ENCODE peak calls at places on chromosomes 11 and 22, in seven cellular contexts. Y is H9, J is glutamatergic neuron, B is coronary artery, C is bronchial epithelial cell, E is ovary, L is RWPE1. N is an unnamed sample.
A peak's percentile ranks its signal among the peaks of the same experiment; 100 is the strongest.

GRCh38 chr22:46287873-46288751 is 8.6 kb upstream of the GTSE1 start:
- DNase-seq in E (no peak), L (no peak), B (no peak), Y (no peak), J (no peak), C (no peak), N (peak; percentile 91)

GRCh38 chr22:37636186-37636948 is 3.1 kb upstream of the SH3BP1 start:
- DNase-seq in C (no peak), L (no peak), Y (no peak), E (peak; percentile 37), B (no peak), J (no peak), N (no peak)

GRCh38 chr11:55655096-55655495 is 6.9 kb upstream of the OR4C6 start:
- DNase-seq in E (no peak), C (peak; percentile 12), B (no peak), Y (no peak), J (no peak), L (no peak), N (no peak)

GRCh38 chr22:37292641-37293040 is 10.3 kb downstream of the CYTH4 start:
- DNase-seq in Y (no peak), E (no peak), B (no peak), J (no peak), L (no peak), C (no peak), N (no peak)

GRCh38 chr22:26580240-26580962 is 9.5 kb downstream of the TPST2 start:
- DNase-seq in Y (peak; percentile 67), B (no peak), C (no peak), J (no peak), L (no peak), E (no peak), N (no peak)

GRCh38 chr11:111370902-111371578 is 8.0 kb downstream of the POU2AF1 start:
- DNase-seq in J (no peak), Y (no peak), B (no peak), E (no peak), C (peak; percentile 88), L (no peak), N (no peak)

GRCh38 chr11:114085965-114086364 is 26.5 kb downstream of the ZBTB16 start:
- DNase-seq in L (no peak), B (no peak), Y (no peak), E (no peak), C (peak; percentile 2), J (no peak), N (no peak)

GRCh38 chr11:118398797-118399564 is 2.4 kb upstream of the ATP5MG start:
- DNase-seq in C (peak; percentile 46), J (no peak), L (no peak), B (no peak), E (no peak), Y (no peak), N (peak; percentile 20)

GRCh38 chr22:41445171-41446056 is 1.2 kb downstream of the TOB2 start:
- DNase-seq in Y (peak; percentile 45), L (no peak), C (peak; percentile 22), E (peak; percentile 57), J (no peak), B (no peak), N (peak; percentile 26)

GRCh38 chr22:28477556-28477955 is 202.1 kb downstream of the TTC28 start:
- DNase-seq in J (no peak), E (no peak), C (peak; percentile 81), Y (no peak), L (peak; percentile 4), B (no peak), N (no peak)

GRCh38 chr11:9061807-9062206 is 29.6 kb downstream of the SCUBE2 start:
- DNase-seq in J (no peak), E (no peak), B (no peak), L (no peak), Y (no peak), C (no peak), N (no peak)

DNA sequence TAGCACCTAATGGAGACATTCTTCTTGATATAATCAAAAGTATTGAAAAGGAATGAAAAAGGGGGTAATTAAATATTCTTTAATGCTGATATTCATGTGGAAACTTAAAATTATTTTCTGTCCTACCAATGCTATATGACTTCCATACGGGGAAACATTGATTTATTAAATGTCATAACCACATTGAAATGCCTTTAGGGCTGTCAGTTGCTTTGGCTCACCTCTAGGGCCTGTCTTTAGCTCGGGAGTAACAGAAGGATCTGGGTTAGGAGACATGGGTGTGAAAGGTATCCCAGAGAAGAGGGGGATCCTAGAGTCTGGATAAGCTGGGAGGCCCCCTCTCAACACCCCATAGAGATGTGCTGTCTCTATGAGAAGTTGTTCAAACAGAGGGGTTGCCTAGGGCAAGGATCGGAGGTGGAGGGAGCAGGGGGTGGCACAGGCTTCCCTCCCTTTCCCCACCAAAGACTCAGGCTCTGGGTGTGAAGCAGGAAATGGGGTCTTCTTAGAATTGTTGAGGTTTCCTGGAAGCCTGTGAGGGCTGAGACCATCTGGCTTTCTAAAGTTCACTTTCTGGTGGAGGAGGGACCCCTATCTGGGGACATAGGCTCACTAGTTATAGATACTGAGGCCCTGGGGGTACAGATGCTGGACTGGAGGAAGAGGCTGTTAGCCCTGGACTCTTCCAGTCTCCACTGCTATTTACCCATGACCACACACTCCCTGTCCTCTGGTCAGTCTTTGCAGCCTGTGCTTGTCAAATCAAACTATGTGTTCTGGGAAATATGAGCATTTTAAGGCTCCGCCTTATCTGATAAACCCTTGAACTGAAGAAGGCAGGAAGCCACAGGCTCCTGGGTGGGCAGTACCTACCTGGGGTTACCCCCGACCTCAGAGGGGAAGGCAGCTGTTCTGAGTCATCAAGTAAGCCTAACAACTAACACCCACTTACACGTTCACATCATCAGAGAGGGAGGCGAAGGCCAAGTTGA is 55.8 kb upstream of the RRAS2 start:
- DNase-seq in Y (no peak), L (no peak), B (no peak), J (no peak), E (no peak), C (peak; percentile 50), N (peak; percentile 39)
- TF ChIP-seq CTCF in Y (peak; percentile 49), L (no peak), B (no peak), J (no peak), E (no peak), C (peak; percentile 3), N (no peak)

GRCh38 chr11:102254047-102254446 is 63.2 kb upstream of the BIRC3 start:
- DNase-seq in C (no peak), J (no peak), L (no peak), Y (peak; percentile 47), B (no peak), E (no peak), N (no peak)
- TF ChIP-seq CTCF in C (no peak), J (no peak), L (no peak), Y (peak; percentile 66), B (no peak), E (no peak), N (no peak)

GRCh38 chr11:64339319-64339718 is 685 bp upstream of the CCDC88B start:
- DNase-seq in L (no peak), J (no peak), E (no peak), B (no peak), Y (no peak), C (no peak), N (no peak)

GRCh38 chr11:64341429-64341828 is 1.4 kb downstream of the CCDC88B start:
- DNase-seq in L (no peak), B (peak; percentile 68), E (no peak), Y (no peak), J (no peak), C (no peak), N (no peak)

GRCh38 chr11:64341851-64342791 is 2.1 kb downstream of the CCDC88B start:
- DNase-seq in B (peak; percentile 91), J (peak; percentile 94), Y (peak; percentile 96), L (peak; percentile 88), C (peak; percentile 81), E (peak; percentile 90), N (peak; percentile 97)

GRCh38 chr11:64339754-64340408 is at the start of gene CCDC88B:
- DNase-seq in E (no peak), J (no peak), B (peak; percentile 75), Y (no peak), C (no peak), L (no peak), N (peak; percentile 89)

GRCh38 chr11:64340671-64341335 is 799 bp downstream of the CCDC88B start:
- DNase-seq in B (peak; percentile 71), J (peak; percentile 81), C (no peak), E (peak; percentile 69), L (no peak), Y (peak; percentile 93), N (peak; percentile 90)
- TF ChIP-seq CTCF in B (no peak), J (no peak), C (peak; percentile 3), E (no peak), L (no peak), Y (peak; percentile 63), N (no peak)

DNA sequence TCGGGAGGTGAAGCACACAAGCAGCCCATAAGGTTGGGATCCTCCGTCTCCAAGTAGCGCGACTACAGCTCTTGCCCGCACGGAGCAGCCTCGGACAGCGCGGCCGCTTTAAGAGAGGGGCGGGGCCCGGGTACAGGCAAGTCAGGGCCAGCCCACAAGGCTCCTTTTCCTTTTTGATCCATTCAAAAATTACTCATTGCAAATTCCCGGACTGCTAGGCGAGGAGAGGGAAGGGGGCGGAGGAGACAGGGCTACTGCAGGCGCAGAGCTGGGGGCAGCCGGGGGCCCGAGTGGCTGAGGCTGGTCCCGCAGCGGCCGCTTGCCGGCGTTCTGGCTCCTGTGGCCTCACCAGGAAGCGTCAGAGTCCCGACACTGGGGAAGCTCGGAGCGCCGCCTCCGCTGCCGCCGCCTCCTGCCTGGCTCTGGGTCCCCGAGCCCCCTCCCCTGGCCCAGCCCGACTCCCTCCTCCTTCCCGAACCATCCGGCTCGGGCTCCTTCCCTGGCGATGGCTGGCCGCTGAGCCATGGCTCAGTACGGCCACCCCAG is at the start of gene UBASH3B:
- DNase-seq in Y (peak; percentile 91), B (peak; percentile 82), L (peak; percentile 86), J (peak; percentile 83), C (peak; percentile 88), E (peak; percentile 62), N (peak; percentile 79)
- TF ChIP-seq CTCF in Y (peak; percentile 22), B (no peak), L (no peak), J (no peak), C (no peak), E (no peak), N (no peak)

GRCh38 chr22:35538801-35539321 is 1.8 kb upstream of the RASD2 start:
- DNase-seq in B (no peak), C (peak; percentile 25), Y (peak; percentile 71), J (peak; percentile 72), E (no peak), L (peak; percentile 21), N (peak; percentile 58)
- TF ChIP-seq CTCF in B (peak; percentile 35), C (peak; percentile 76), Y (peak; percentile 75), J (peak; percentile 84), E (no peak), L (peak; percentile 26), N (peak; percentile 20)

N was measured in GM13976.